ENCODE peak calls at places on chromosomes 7 and 10, in nine cellular contexts. J is mammary epithelial cell; L is neuronal stem cell; N is CD8-positive, alpha-beta T cell; S is Karpas-422; T is left ventricle myocardium inferior; I is fibroblast of lung; A is bronchial epithelial cell; D is fibroblast of mammary gland. G is an unnamed sample.

GRCh38 chr10:4134701-4135100 is 349.7 kb upstream of the KLF6 start:
- DNase-seq in J (no peak), L (no peak), N (no peak), S (peak; percentile 68), T (no peak), I (no peak), A (no peak), D (no peak), G (no peak)

GRCh38 chr10:44995914-44996633 is 4.6 kb upstream of the ZNF22 start:
- DNase-seq in J (no peak), L (no peak), N (no peak), S (no peak), T (peak; percentile 72), I (peak; percentile 84), A (no peak), D (peak; percentile 81), G (peak; percentile 85)

GRCh38 chr10:91206427-91206826 is 14.0 kb upstream of the PCGF5 start:
- DNase-seq in J (no peak), L (no peak), N (no peak), S (no peak), T (no peak), I (no peak), A (no peak), D (no peak), G (no peak)

GRCh38 chr7:116561697-116562483 is 37.1 kb downstream of the CAV1 start:
- DNase-seq in J (peak; percentile 18), L (no peak), N (no peak), S (no peak), T (no peak), I (no peak), A (peak; percentile 41), D (peak; percentile 83), G (no peak)

GRCh38 chr10:17228081-17229015 is at the start of gene VIM:
- DNase-seq in J (peak; percentile 97), L (peak; percentile 87), N (peak; percentile 81), S (peak; percentile 70), T (peak; percentile 88), I (peak; percentile 98), A (peak; percentile 88), D (peak; percentile 98), G (peak; percentile 98)

GRCh38 chr10:412109-412508 is 276.9 kb downstream of the ZMYND11 start:
- DNase-seq in J (no peak), L (no peak), N (no peak), S (no peak), T (no peak), I (no peak), A (no peak), D (peak; percentile 55), G (no peak)

GRCh38 chr10:88297103-88297502 is 286.0 kb downstream of the RNLS start:
- DNase-seq in J (no peak), L (no peak), N (no peak), S (no peak), T (no peak), I (peak; percentile 49), A (no peak), D (peak; percentile 18), G (no peak)

GRCh38 chr7:91651986-91652385 is 228.5 kb downstream of the MTERF1 start:
- DNase-seq in J (no peak), L (no peak), N (no peak), S (no peak), T (no peak), I (no peak), A (no peak), D (no peak), G (no peak)

GRCh38 chr10:100710151-100710871 is 35.1 kb upstream of the PAX2 start:
- DNase-seq in J (no peak), L (no peak), N (no peak), S (no peak), T (no peak), I (no peak), A (no peak), D (no peak), G (no peak)
- H3K4me3 ChIP-seq in J (no peak overlapping the region), L (no peak overlapping the region), N (no peak overlapping the region), S (no peak overlapping the region), T (peak overlapping the region; percentile 48), I (no peak overlapping the region), A (no peak overlapping the region), D (no peak overlapping the region), G (no peak overlapping the region)

GRCh38 chr7:27099224-27099838 is 3.2 kb downstream of the HOXA2 start:
- DNase-seq in J (peak; percentile 62), L (peak; percentile 3), N (no peak), S (no peak), T (no peak), I (peak; percentile 79), A (no peak), D (no peak), G (no peak)
- H3K4me3 ChIP-seq in J (peak overlapping the region; percentile 91), L (no peak overlapping the region), N (no peak overlapping the region), S (no peak overlapping the region), T (peak overlapping the region; percentile 71), I (peak overlapping the region; percentile 93), A (no peak overlapping the region), D (peak overlapping the region; percentile 93), G (peak overlapping the region; percentile 93)

DNA sequence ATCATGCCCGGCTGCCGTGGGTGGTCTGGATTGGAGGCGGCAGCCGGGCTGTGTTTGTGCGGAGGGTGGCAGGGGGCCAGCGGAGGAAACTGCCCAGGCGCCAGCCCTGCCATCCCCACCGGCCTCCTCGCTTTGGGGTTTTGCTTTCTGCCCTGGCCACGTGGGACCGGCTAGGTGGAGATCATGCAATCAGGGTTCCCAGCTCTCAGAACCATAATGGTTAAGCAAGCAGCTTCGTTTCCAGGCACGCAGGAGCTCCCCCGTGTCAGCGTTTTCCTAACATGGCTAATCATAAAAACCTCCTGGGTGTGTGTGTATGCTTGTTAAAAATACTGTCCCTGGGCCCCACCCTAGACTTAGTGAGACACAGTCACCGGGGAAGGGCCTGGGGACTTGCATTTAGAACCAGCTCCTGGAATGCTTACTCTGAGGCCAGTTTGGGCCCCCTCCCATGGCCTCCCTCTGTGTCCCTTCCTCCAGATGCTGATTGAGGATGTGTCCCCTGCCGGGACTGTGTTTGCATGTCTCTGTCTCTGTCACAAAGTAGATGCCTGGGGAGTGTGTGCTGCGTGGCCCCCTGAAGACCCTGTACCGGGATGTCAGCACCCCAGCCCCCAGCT is 119.3 kb downstream of the CUX1 start:
- DNase-seq in J (no peak), L (no peak), N (no peak), S (no peak), T (peak; percentile 36), I (peak; percentile 52), A (no peak), D (peak; percentile 34), G (peak; percentile 59)
- H3K4me3 ChIP-seq in J (no peak overlapping the region), L (no peak overlapping the region), N (no peak overlapping the region), S (no peak overlapping the region), T (peak overlapping the region; percentile 59), I (no peak overlapping the region), A (no peak overlapping the region), D (peak overlapping the region; percentile 15), G (peak overlapping the region; percentile 41)

DNA sequence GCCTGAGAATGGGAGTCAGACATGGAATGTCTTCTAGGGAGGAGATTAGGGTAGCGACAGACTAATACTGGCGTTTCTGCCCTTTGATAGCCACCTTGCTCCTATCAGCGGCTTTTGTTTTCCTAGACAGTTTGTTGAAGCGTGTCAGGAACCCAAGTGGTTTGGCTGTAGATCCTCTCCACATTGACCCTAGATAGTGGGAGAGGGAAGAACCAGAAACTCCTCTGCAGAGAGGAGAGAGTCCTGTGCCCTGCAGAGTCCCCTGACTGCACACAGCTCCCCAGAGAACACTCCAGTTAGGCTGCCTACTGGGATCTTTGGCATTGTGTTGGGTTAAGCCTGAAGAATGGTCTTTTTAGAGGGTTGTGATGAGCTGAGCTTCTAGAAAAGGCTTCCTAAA is 2.4 kb downstream of the MEPCE start:
- DNase-seq in J (no peak), L (no peak), N (no peak), S (no peak), T (no peak), I (no peak), A (no peak), D (no peak), G (no peak)
- H3K4me3 ChIP-seq in J (no peak overlapping the region), L (peak overlapping the region; percentile 7), N (no peak overlapping the region), S (no peak overlapping the region), T (no peak overlapping the region), I (peak overlapping the region; percentile 14), A (no peak overlapping the region), D (peak overlapping the region; percentile 4), G (no peak overlapping the region)

GRCh38 chr7:151009340-151010001 is 14.8 kb downstream of the ATG9B start:
- DNase-seq in J (no peak), L (no peak), N (no peak), S (peak; percentile 75), T (no peak), I (no peak), A (no peak), D (no peak), G (no peak)

GRCh38 chr7:151008511-151009323 is 15.6 kb downstream of the ATG9B start:
- DNase-seq in J (no peak), L (no peak), N (peak; percentile 70), S (peak; percentile 96), T (peak; percentile 74), I (peak; percentile 25), A (no peak), D (peak; percentile 74), G (peak; percentile 24)

GRCh38 chr7:151010307-151011096 is 13.8 kb downstream of the ATG9B start:
- DNase-seq in J (no peak), L (no peak), N (no peak), S (no peak), T (no peak), I (no peak), A (no peak), D (no peak), G (peak; percentile 16)

GRCh38 chr7:151011097-151011409 is 13.2 kb downstream of the ATG9B start:
- DNase-seq in J (no peak), L (no peak), N (no peak), S (no peak), T (no peak), I (no peak), A (no peak), D (no peak), G (no peak)

GRCh38 chr7:151010002-151010306 is 14.3 kb downstream of the ATG9B start:
- DNase-seq in J (no peak), L (no peak), N (no peak), S (no peak), T (no peak), I (no peak), A (no peak), D (no peak), G (no peak)
- H3K4me3 ChIP-seq in J (no peak overlapping the region), L (no peak overlapping the region), N (no peak overlapping the region), S (peak overlapping the region; percentile 81), T (no peak overlapping the region), I (no peak overlapping the region), A (no peak overlapping the region), D (no peak overlapping the region), G (no peak overlapping the region)

GRCh38 chr7:70133291-70133690 is 535.0 kb downstream of the AUTS2 start:
- DNase-seq in J (no peak), L (peak; percentile 11), N (no peak), S (no peak), T (no peak), I (no peak), A (no peak), D (no peak), G (no peak)
- H3K4me3 ChIP-seq in J (no peak overlapping the region), L (no peak overlapping the region), N (no peak overlapping the region), S (no peak overlapping the region), T (no peak overlapping the region), I (no peak overlapping the region), A (no peak overlapping the region), D (no peak overlapping the region), G (no peak overlapping the region)

GRCh38 chr10:125578658-125579315 is 104.2 kb downstream of the TEX36 start:
- DNase-seq in J (no peak), L (no peak), N (no peak), S (no peak), T (no peak), I (no peak), A (no peak), D (no peak), G (no peak)
- H3K4me3 ChIP-seq in J (no peak overlapping the region), L (no peak overlapping the region), N (no peak overlapping the region), S (no peak overlapping the region), T (no peak overlapping the region), I (no peak overlapping the region), A (no peak overlapping the region), D (no peak overlapping the region), G (no peak overlapping the region)

G was measured in AG10803.